ENCODE peak calls at places on chromosomes 6 and 20, in four cellular contexts. P is neuronal stem cell, Q is IMR-90, Z is H9. D is an unnamed sample.

GRCh38 chr6:33317418-33317667 is 201 bp downstream of the ZBTB22 start:
- DNase-seq in Z (no peak), P (no peak), Q (no peak), D (no peak)

GRCh38 chr6:21742238-21742660 is 148.7 kb downstream of the SOX4 start:
- DNase-seq in P (no peak), Z (peak; percentile 51), Q (peak; percentile 98), D (peak; percentile 48)

GRCh38 chr20:62768815-62769287 is 27.4 kb upstream of the MRGBP start:
- DNase-seq in Q (peak; percentile 61), Z (no peak), P (no peak), D (no peak)

GRCh38 chr20:23692725-23693124 is 3.9 kb upstream of the CST4 start:
- DNase-seq in Z (no peak), P (no peak), Q (no peak), D (peak; percentile 25)

GRCh38 chr6:157759028-157759427 is 64.0 kb upstream of the SNX9 start:
- DNase-seq in P (no peak), Q (no peak), Z (no peak), D (no peak)

GRCh38 chr6:71287038-71287437 is 1.6 kb upstream of the OGFRL1 start:
- DNase-seq in Z (no peak), P (no peak), Q (peak; percentile 11), D (no peak)

GRCh38 chr20:58224097-58224496 is 4.4 kb downstream of the ANKRD60 start:
- DNase-seq in Q (no peak), P (no peak), Z (no peak), D (no peak)

GRCh38 chr6:54525731-54526130 is 217.5 kb downstream of the TINAG start:
- DNase-seq in P (no peak), Z (no peak), Q (peak; percentile 26), D (no peak)

GRCh38 chr20:58196402-58197184 is 31.9 kb downstream of the ANKRD60 start:
- DNase-seq in P (no peak), Z (no peak), Q (no peak), D (no peak)

GRCh38 chr6:35576647-35577046 is 64.0 kb upstream of the TULP1 start:
- DNase-seq in Z (no peak), Q (no peak), P (no peak), D (no peak)

GRCh38 chr20:16369441-16369840 is 203.8 kb downstream of the KIF16B start:
- DNase-seq in P (no peak), Q (no peak), Z (no peak), D (no peak)

GRCh38 chr6:53378208-53378607 is 29.5 kb upstream of the ELOVL5 start:
- DNase-seq in P (no peak), Q (no peak), Z (no peak), D (no peak)

GRCh38 chr6:170231496-170232185 is 59.2 kb downstream of the DLL1 start:
- DNase-seq in Q (peak; percentile 6), P (no peak), Z (no peak), D (peak; percentile 25)

GRCh38 chr20:44720994-44721784 is 6.0 kb downstream of the CCN5 start:
- DNase-seq in Q (peak; percentile 77), Z (no peak), P (no peak), D (no peak)

GRCh38 chr6:14661188-14661587 is 543.6 kb downstream of the CD83 start:
- DNase-seq in Q (peak; percentile 89), Z (no peak), P (no peak), D (no peak)

GRCh38 chr20:4434681-4435080 is 287.0 kb upstream of the PRND start:
- DNase-seq in P (no peak), Z (no peak), Q (peak; percentile 15), D (no peak)

GRCh38 chr20:43681991-43682410 is 15.1 kb downstream of the MYBL2 start:
- DNase-seq in Z (no peak), Q (no peak), P (no peak), D (no peak)

GRCh38 chr20:6767536-6768227 is at the start of gene BMP2:
- DNase-seq in Z (peak; percentile 44), Q (peak; percentile 50), P (peak; percentile 68), D (peak; percentile 84)

GRCh38 chr6:51342393-51342792 is 523.7 kb downstream of the TFAP2B start:
- DNase-seq in P (no peak), Z (no peak), Q (no peak), D (no peak)

GRCh38 chr6:70474751-70475150 is 61.4 kb downstream of the FAM135A start:
- DNase-seq in Z (peak; percentile 42), Q (peak; percentile 62), P (peak; percentile 83), D (peak; percentile 86)

GRCh38 chr6:144673807-144674206 is 388.7 kb downstream of the UTRN start:
- DNase-seq in Q (no peak), Z (no peak), P (no peak), D (no peak)

DNA sequence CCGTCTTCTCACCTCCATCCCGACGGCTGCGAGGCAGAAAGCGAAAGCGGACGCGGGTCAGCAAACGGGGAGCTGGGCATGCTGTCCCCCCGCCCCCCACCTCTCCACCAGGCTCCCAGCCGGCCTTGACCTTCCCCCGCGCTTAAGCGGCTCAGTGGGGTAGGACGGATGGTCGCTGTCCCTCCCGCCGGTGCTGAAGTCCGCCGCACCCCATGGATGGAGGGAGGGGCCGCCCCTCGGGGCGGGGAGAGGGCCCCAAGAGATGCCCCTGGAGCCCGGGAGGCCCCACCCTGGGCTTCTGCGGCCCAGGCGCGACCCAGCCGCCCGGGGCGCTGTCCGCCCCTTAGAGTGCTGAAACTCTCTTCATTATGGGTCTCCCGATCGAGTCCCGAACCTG is at the start of gene KCNB1:
- DNase-seq in Q (peak; percentile 21), Z (peak; percentile 93), P (peak; percentile 86), D (peak; percentile 91)
- H3K4ac ChIP-seq in Q (no peak within 1 kb of the TSS), Z (no peak within 1 kb of the TSS), P (no peak within 1 kb of the TSS), D (no peak within 1 kb of the TSS)

GRCh38 chr6:90168693-90169131 is 127.9 kb downstream of the BACH2 start:
- DNase-seq in Z (no peak), P (no peak), Q (peak; percentile 79), D (no peak)
- H3K4ac ChIP-seq in Z (no peak overlapping the region), P (no peak overlapping the region), Q (no peak overlapping the region), D (no peak overlapping the region)

GRCh38 chr6:13328076-13328874 is at the start of gene TBC1D7:
- DNase-seq in Q (peak; percentile 88), P (peak; percentile 90), Z (peak; percentile 95), D (peak; percentile 95)
- H3K4ac ChIP-seq in Q (peak within 1 kb of the TSS; percentile 92), P (no peak within 1 kb of the TSS), Z (no peak within 1 kb of the TSS), D (peak within 1 kb of the TSS; percentile 44)

DNA sequence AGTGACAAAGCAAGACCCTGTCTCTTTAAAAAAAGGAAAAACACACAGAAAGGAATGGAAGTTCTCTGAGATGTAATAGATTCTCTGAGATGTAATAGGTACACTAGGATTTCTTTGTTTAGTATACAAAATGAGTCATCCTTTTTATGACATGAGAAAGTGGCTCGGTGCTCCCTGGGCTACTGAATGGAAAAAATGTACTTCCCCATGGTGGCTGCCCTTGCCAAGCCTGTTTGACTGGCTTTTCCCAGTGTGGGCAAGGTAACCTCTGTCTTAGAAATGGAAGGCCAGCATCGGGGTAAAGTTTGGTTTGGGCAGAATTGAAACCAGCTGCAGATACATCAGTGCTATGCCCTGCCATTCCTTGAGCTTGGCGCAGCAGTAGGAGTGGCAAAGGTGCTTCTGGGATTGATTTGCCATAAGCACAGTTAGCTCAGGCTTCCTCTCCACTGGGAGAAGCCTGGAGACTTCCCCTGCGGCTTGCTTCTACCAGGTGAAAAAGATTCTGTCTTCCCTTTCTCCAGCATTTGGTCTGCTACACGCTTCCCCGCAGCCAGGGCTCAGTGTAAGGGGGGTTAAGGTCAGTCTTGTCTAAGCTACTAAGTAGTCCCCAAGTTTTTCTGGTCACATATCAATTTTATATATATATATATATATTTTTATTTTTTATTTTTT is 24.5 kb downstream of the ARFGEF2 start:
- DNase-seq in Q (peak; percentile 45), Z (no peak), P (no peak), D (peak; percentile 58)
- H3K4ac ChIP-seq in Q (no peak overlapping the region), Z (no peak overlapping the region), P (no peak overlapping the region), D (no peak overlapping the region)

DNA sequence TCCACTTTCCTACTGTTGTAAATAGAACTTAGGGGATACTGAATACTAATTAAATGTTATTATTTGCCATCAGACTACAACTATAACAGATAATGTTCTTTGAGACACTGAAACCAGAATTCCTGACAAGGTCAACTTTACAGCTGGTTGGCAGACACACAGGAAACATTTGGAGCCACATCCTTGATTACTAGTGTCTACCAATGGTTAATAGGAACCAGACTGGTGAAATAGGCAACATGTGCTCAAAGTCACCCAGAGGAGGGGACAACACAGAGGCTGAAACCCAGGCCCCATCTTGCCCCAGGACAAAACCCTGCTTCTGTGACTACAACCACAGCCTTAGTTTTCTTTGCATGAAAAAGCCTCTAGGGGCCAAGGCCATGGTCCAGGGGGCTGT is 47.8 kb upstream of the NT5E start:
- DNase-seq in P (no peak), Q (no peak), Z (no peak), D (no peak)
- H3K4ac ChIP-seq in P (no peak overlapping the region), Q (peak overlapping the region; percentile 100), Z (no peak overlapping the region), D (no peak overlapping the region)